ENCODE peak calls at places on chromosomes 13 and 19, in seven cellular contexts. Q, B, H, G, N, I and X are unnamed samples.

GRCh38 chr19:33921165-33921564 is 124.5 kb downstream of the KCTD15 start:
- DNase-seq in H (no peak), Q (no peak), G (no peak), I (no peak), N (no peak), B (no peak), X (no peak)

GRCh38 chr13:67118277-67118676 is 111.9 kb downstream of the PCDH9 start:
- DNase-seq in H (no peak), B (no peak), Q (no peak), G (no peak), N (no peak), I (no peak), X (no peak)

GRCh38 chr19:7597689-7598088 is 2.0 kb downstream of the CAMSAP3 start:
- DNase-seq in B (no peak), I (no peak), G (no peak), N (no peak), Q (no peak), H (no peak), X (no peak)

GRCh38 chr19:18605196-18605545 is 1.4 kb downstream of the CRLF1 start:
- DNase-seq in N (no peak), G (no peak), B (no peak), I (no peak), Q (no peak), H (no peak), X (no peak)

GRCh38 chr19:13014921-13015280 is 19.6 kb downstream of the NFIX start:
- DNase-seq in H (no peak), Q (no peak), B (no peak), G (no peak), N (no peak), I (no peak), X (no peak)

GRCh38 chr19:38384209-38385027 is 3.4 kb downstream of the GGN start:
- DNase-seq in I (no peak), N (peak), H (no peak), B (no peak), G (no peak), Q (no peak), X (no peak)

GRCh38 chr13:95137096-95137495 is 164.2 kb downstream of the ABCC4 start:
- DNase-seq in Q (no peak), B (peak), I (no peak), G (no peak), N (no peak), H (no peak), X (no peak)

GRCh38 chr19:33777351-33777750 is 19.3 kb upstream of the KCTD15 start:
- DNase-seq in H (no peak), I (peak), Q (no peak), G (no peak), N (no peak), B (no peak), X (no peak)

GRCh38 chr19:1747285-1748114 is 5.8 kb upstream of the ONECUT3 start:
- DNase-seq in I (no peak), H (no peak), G (peak), B (peak), Q (no peak), N (no peak), X (no peak)

GRCh38 chr13:85990397-85990796 is 191.2 kb upstream of the SLITRK6 start:
- DNase-seq in Q (no peak), I (no peak), N (no peak), G (no peak), H (no peak), B (no peak), X (no peak)

GRCh38 chr19:23263870-23264590 is 13.8 kb upstream of the ZNF724 start:
- DNase-seq in B (no peak), N (no peak), I (no peak), H (no peak), Q (no peak), G (no peak), X (no peak)

GRCh38 chr19:13902993-13903555 is 2.8 kb downstream of the BRME1 start:
- DNase-seq in I (no peak), H (no peak), N (peak), B (no peak), G (no peak), Q (no peak), X (no peak)

GRCh38 chr19:10044390-10044789 is 31.1 kb downstream of the RDH8 start:
- DNase-seq in Q (no peak), N (peak), G (no peak), B (no peak), I (no peak), H (no peak), X (no peak)

GRCh38 chr13:102769679-102770078 is 3.9 kb downstream of the TEX30 start:
- DNase-seq in G (no peak), I (no peak), N (no peak), B (peak), Q (no peak), H (no peak), X (no peak)

GRCh38 chr19:6066661-6067646 is 43.3 kb downstream of the RFX2 start:
- DNase-seq in I (peak), G (no peak), Q (peak), H (peak), N (no peak), B (peak), X (peak)

GRCh38 chr13:23488442-23488841 is 54.9 kb upstream of the SACS start:
- DNase-seq in H (peak), B (peak), N (no peak), Q (no peak), G (peak), I (no peak), X (no peak)

GRCh38 chr13:85586422-85586831 is 212.8 kb downstream of the SLITRK6 start:
- DNase-seq in Q (no peak), N (no peak), G (no peak), I (no peak), H (no peak), B (peak), X (no peak)

GRCh38 chr19:47161876-47162489 is 31.3 kb downstream of the SAE1 start:
- DNase-seq in G (no peak), Q (no peak), I (no peak), B (peak), N (no peak), H (no peak), X (no peak)

GRCh38 chr13:23866420-23867026 is 22.7 kb downstream of the MIPEP start:
- DNase-seq in G (no peak), H (no peak), I (no peak), Q (no peak), B (peak), N (no peak), X (no peak)

GRCh38 chr13:45042539-45042938 is 53.2 kb downstream of the GPALPP1 start:
- DNase-seq in H (no peak), G (no peak), N (no peak), I (no peak), Q (no peak), B (no peak), X (no peak)

GRCh38 chr19:31351212-31352193 is 2.3 kb upstream of the TSHZ3 start:
- DNase-seq in I (peak), H (no peak), N (no peak), B (peak), Q (peak), G (no peak), X (no peak)

GRCh38 chr19:49690073-49690655 is 752 bp upstream of the CPT1C start:
- DNase-seq in G (no peak), N (no peak), B (no peak), Q (no peak), I (no peak), H (no peak), X (no peak)

GRCh38 chr19:48968813-48969218 is 3.7 kb downstream of the FTL start:
- DNase-seq in B (no peak), Q (no peak), N (no peak), G (no peak), H (no peak), I (no peak), X (no peak)

GRCh38 chr19:49328741-49329140 is 3.8 kb upstream of the SLC6A16 start:
- DNase-seq in I (no peak), G (no peak), H (no peak), B (no peak), N (no peak), Q (no peak), X (no peak)

GRCh38 chr19:6743714-6744380 is 4.4 kb downstream of the TRIP10 start:
- DNase-seq in I (peak), N (no peak), B (peak), H (no peak), G (no peak), Q (no peak), X (no peak)

GRCh38 chr19:19321143-19321577 is 531 bp downstream of the MAU2 start:
- DNase-seq in H (no peak), B (no peak), Q (no peak), I (no peak), N (peak), G (no peak), X (peak)

GRCh38 chr13:39232401-39232980 is 194.2 kb downstream of the NHLRC3 start:
- DNase-seq in I (no peak), N (no peak), B (no peak), H (no peak), G (no peak), Q (no peak), X (no peak)

GRCh38 chr13:99063952-99064351 is 86.1 kb upstream of the DOCK9 start:
- DNase-seq in H (no peak), B (peak), N (no peak), I (no peak), Q (no peak), G (no peak), X (no peak)

GRCh38 chr13:45238945-45239795 is 38.3 kb upstream of the KCTD4 start:
- DNase-seq in H (no peak), G (no peak), N (no peak), Q (no peak), B (peak), I (no peak), X (no peak)

GRCh38 chr13:22837980-22838615 is 342.7 kb upstream of the SGCG start:
- DNase-seq in N (no peak), B (no peak), G (no peak), H (no peak), I (no peak), Q (no peak), X (no peak)

GRCh38 chr13:41848435-41849255 is 112.3 kb downstream of the VWA8 start:
- DNase-seq in Q (no peak), G (no peak), B (peak), N (no peak), H (no peak), I (no peak), X (no peak)

GRCh38 chr19:54469496-54469934 is 3.6 kb downstream of the CDC42EP5 start:
- DNase-seq in Q (peak), B (no peak), I (no peak), N (no peak), H (peak), G (no peak), X (no peak)

DNA sequence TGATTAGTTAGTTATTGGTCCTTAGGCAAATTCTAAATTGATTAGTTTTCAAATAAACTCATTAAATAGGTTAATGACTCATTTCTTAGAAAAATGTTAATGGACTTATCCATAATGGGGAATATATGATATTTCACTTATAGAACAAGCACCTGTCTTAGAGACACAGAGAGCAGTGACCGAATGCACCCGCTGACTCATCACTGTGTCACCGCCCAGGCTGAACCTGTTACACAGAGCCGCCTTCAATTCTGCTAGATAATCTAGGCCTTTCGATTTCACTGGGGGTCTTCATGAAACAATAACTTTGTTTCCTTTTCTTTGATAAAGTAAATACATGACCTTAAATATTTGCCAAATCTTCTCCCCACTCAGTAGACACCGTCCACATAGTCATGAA is 13.1 kb downstream of the IRS2 start:
- DNase-seq in N (no peak), H (no peak), I (no peak), Q (no peak), G (no peak), B (no peak), X (no peak)
- TF ChIP-seq CTCF in N (no peak), H (no peak), I (no peak), Q (no peak), G (no peak), B (no peak), X (no peak)

GRCh38 chr13:27379694-27380596 is 44.5 kb upstream of the GTF3A start:
- DNase-seq in Q (no peak), I (no peak), N (peak), B (peak), G (peak), H (no peak), X (peak)
- TF ChIP-seq CTCF in Q (no peak), I (peak), N (peak), B (peak), G (peak), H (peak), X (peak)

GRCh38 chr19:45112111-45112827 is 19.3 kb downstream of the PPP1R37 start:
- DNase-seq in B (no peak), H (no peak), I (no peak), Q (no peak), G (no peak), N (no peak), X (no peak)
- TF ChIP-seq CTCF in B (no peak), H (no peak), I (no peak), Q (no peak), G (no peak), N (no peak), X (no peak)

GRCh38 chr13:111539791-111540446 is 219.5 kb downstream of the TEX29 start:
- DNase-seq in Q (no peak), H (no peak), G (no peak), B (no peak), N (no peak), I (peak), X (no peak)
- TF ChIP-seq CTCF in Q (no peak), H (no peak), G (no peak), B (no peak), N (no peak), I (no peak), X (no peak)

DNA sequence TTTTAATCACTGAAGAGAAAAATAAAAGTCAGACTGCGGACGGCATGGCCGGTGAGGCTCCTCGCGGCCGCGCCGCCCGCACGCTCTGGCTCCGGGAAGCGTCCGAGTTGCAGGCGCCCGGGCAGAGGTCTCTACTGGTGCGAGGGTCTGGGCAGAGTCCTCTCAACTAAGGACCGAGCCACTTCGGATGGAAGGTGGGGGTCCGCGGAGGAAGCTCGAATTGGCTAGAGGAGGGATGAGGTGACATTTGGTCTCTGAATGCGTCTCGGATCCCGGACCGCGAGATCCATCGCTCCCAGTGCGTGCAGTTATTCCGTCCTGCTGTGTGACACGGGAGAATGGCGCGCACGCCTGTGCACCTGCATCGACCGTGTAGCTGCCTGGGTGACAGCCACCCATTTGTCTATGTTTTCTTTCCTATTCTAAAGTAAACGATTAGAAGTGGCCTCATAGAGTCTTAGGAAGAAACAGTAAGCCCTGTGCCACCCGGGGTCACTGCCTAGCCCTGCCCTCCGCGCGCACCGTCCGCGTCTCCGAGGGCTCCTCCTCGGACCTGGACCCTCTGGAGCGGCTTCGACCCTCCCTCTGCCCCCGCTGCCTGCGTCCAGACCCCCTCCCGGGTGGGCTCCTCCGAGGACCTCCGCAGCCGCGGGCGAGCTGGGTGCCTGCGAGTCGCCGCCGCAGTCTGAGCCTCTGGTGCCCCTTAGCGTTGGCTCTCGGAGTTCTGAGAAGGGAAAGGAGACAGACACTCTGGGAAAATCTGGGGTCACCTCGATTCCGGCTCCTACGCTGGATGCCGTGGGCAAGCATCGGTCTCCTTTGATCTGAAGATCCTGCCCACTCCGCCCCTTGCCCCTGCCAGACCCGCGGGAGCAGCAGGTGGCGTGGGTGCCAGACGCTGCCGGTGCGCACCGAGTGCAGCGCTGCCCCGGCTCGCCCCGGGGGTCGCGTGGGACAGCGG is 347.4 kb downstream of the LIG4 start:
- DNase-seq in N (no peak), I (peak), G (no peak), H (no peak), B (peak), Q (no peak), X (peak)
- TF ChIP-seq CTCF in N (no peak), I (no peak), G (no peak), H (no peak), B (peak), Q (no peak), X (peak)

DNA sequence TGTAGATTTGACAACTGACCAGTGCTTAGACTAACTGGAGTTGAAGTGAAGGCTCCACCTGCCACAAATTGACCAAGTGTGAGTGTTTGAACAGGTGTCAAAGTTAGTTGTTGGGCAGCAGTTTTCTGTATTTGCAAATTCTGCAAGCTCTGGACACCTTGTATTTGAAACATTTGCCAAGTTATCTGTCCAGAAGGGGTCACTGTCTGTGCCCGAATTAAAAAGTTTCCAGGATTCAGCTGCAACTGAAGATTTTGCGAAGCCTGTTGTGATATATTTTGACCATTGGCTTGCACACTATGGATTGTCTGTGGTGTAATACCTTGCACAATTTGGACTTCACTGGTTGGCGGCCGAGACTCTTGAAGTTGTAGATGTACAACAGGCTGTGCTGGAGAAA is 1690.7 kb downstream of the SLITRK5 start:
- DNase-seq in B (peak), I (no peak), H (no peak), G (no peak), Q (no peak), N (no peak), X (no peak)
- TF ChIP-seq CTCF in B (no peak), I (no peak), H (no peak), G (no peak), Q (no peak), N (peak), X (no peak)